ENCODE peak calls at places on chromosome 21, in eight cellular contexts. A is ovary, Z is Peyer's patch, Q is A549, C is uterus, F is IMR-90, V is esophagus muscularis mucosa, K is prostate gland. Y is an unnamed sample.

GRCh38 chr21:35575280-35575915 is 484.9 kb downstream of the SETD4 start:
- DNase-seq in C (no peak), F (peak; percentile 96), K (no peak), V (no peak), Z (no peak), A (no peak), Q (no peak), Y (no peak)

GRCh38 chr21:42159560-42160110 is 59.3 kb upstream of the ABCG1 start:
- DNase-seq in V (no peak), C (no peak), Q (no peak), A (peak; percentile 7), K (no peak), F (no peak), Z (peak; percentile 37), Y (no peak)

GRCh38 chr21:30638686-30639085 is 3.7 kb downstream of the KRTAP20-2 start:
- DNase-seq in Q (no peak), A (no peak), Z (no peak), F (no peak), K (no peak), V (no peak), C (no peak), Y (no peak)

GRCh38 chr21:27513016-27513415 is 546.1 kb upstream of the ADAMTS5 start:
- DNase-seq in V (no peak), F (no peak), C (no peak), A (no peak), Z (no peak), Q (no peak), K (no peak), Y (no peak)

GRCh38 chr21:36388835-36389234 is 3.6 kb downstream of the CHAF1B start:
- DNase-seq in Z (no peak), V (no peak), K (no peak), Q (peak; percentile 52), F (peak; percentile 54), C (no peak), A (no peak), Y (no peak)

GRCh38 chr21:27837933-27838332 is 871.0 kb upstream of the ADAMTS5 start:
- DNase-seq in A (no peak), F (no peak), C (no peak), Z (no peak), V (no peak), Q (no peak), K (no peak), Y (no peak)

GRCh38 chr21:28944296-28944695 is 48.4 kb downstream of the LTN1 start:
- DNase-seq in C (no peak), F (peak; percentile 15), Q (no peak), V (no peak), A (no peak), K (no peak), Z (no peak), Y (no peak)

GRCh38 chr21:42760977-42761751 is 107.7 kb downstream of the PDE9A start:
- DNase-seq in C (no peak), Q (no peak), Z (no peak), F (no peak), K (no peak), V (no peak), A (no peak), Y (no peak)

GRCh38 chr21:46317710-46318463 is 5.8 kb downstream of the C21orf58 start:
- DNase-seq in K (no peak), C (no peak), Z (no peak), Q (no peak), A (no peak), F (no peak), V (no peak), Y (no peak)

GRCh38 chr21:42975886-42976608 is 1.7 kb downstream of the PKNOX1 start:
- DNase-seq in Q (no peak), Z (no peak), V (no peak), K (no peak), C (no peak), A (no peak), F (no peak), Y (no peak)

GRCh38 chr21:36471254-36471723 is 8.6 kb downstream of the CLDN14 start:
- DNase-seq in A (no peak), V (no peak), K (no peak), C (no peak), Q (peak; percentile 89), Z (no peak), F (peak; percentile 50), Y (no peak)

GRCh38 chr21:16082038-16082816 is 352.4 kb downstream of the USP25 start:
- DNase-seq in Z (no peak), C (no peak), K (no peak), F (peak; percentile 22), Q (peak; percentile 13), A (no peak), V (no peak), Y (no peak)

GRCh38 chr21:42107881-42108553 is 36.9 kb downstream of the UMODL1 start:
- DNase-seq in V (no peak), F (peak; percentile 65), Z (peak; percentile 84), C (no peak), Q (peak; percentile 51), K (peak; percentile 64), A (no peak), Y (no peak)

GRCh38 chr21:8992731-8993174 is 1528.6 kb upstream of the TPTE start:
- DNase-seq in Q (peak; percentile 97), F (no peak), V (peak; percentile 96), Z (no peak), A (no peak), K (no peak), C (no peak), Y (no peak)

GRCh38 chr21:20617130-20617529 is 381.1 kb upstream of the NCAM2 start:
- DNase-seq in F (no peak), Z (no peak), Q (no peak), A (no peak), V (no peak), K (no peak), C (no peak), Y (no peak)

GRCh38 chr21:36551731-36552457 is 72.0 kb upstream of the CLDN14 start:
- DNase-seq in V (no peak), K (no peak), Q (no peak), Z (no peak), C (peak; percentile 31), F (peak; percentile 82), A (no peak), Y (no peak)

GRCh38 chr21:34857874-34858273 is 189.1 kb downstream of the CLIC6 start:
- DNase-seq in Q (no peak), K (no peak), C (no peak), A (no peak), Z (no peak), F (no peak), V (no peak), Y (no peak)

GRCh38 chr21:15788847-15789548 is 59.2 kb downstream of the USP25 start:
- DNase-seq in Z (no peak), K (no peak), F (peak; percentile 33), C (no peak), A (no peak), Q (no peak), V (no peak), Y (no peak)

GRCh38 chr21:34674467-34674866 is 5.7 kb downstream of the CLIC6 start:
- DNase-seq in F (no peak), Z (no peak), A (no peak), K (no peak), Q (no peak), V (no peak), C (no peak), Y (no peak)

GRCh38 chr21:32368386-32368785 is 24.4 kb downstream of the URB1 start:
- DNase-seq in A (no peak), C (no peak), K (no peak), V (no peak), Q (no peak), F (peak; percentile 66), Z (no peak), Y (no peak)

GRCh38 chr21:45186709-45187108 is 101.0 kb downstream of the POFUT2 start:
- DNase-seq in K (no peak), F (no peak), Q (no peak), C (no peak), V (no peak), A (no peak), Z (no peak), Y (no peak)
- H3K9me3 ChIP-seq in K (no peaks in the 10 kb centered on the region), F (peaks cover 25% of the 10 kb centered on the region), Q (peaks cover 18% of the 10 kb centered on the region), C (peaks cover 33% of the 10 kb centered on the region), V (peaks cover 31% of the 10 kb centered on the region), A (peaks cover 9% of the 10 kb centered on the region), Z (no peaks in the 10 kb centered on the region), Y (peaks cover 14% of the 10 kb centered on the region)

DNA sequence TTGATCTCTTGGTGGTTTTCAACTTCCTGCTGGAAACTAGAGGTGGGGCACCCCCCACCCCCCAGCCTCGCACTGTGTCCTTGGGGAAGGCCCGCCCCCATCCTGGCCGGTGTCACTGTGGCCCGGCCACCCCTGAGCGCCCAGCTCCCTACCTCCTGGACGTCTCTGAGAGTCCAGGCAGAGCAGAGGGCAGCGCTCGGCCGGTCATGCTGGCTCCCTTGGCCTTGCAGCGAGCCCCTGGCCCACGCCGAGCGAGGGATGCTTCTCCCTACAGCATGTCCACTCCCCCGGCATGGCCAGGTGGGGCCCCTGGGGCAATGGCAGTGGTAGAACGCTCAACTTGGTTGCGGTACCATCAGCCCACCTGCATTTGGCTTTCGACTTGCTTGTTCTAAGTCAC is 28.7 kb upstream of the TRAPPC10 start:
- DNase-seq in Q (no peak), K (no peak), F (no peak), A (no peak), V (no peak), C (no peak), Z (no peak), Y (no peak)
- TF ChIP-seq POLR2A in Q (no peak), K (no peak), F (no peak), A (no peak), V (no peak), C (no peak), Z (no peak), Y (no peak)

GRCh38 chr21:38888956-38889605 is 83.4 kb downstream of the ETS2 start:
- DNase-seq in V (no peak), C (no peak), F (peak; percentile 17), K (no peak), Z (no peak), Q (no peak), A (no peak), Y (no peak)
- H3K9me3 ChIP-seq in V (peaks cover 24% of the 10 kb centered on the region), C (peaks cover 14% of the 10 kb centered on the region), F (peaks cover 8% of the 10 kb centered on the region), K (no peaks in the 10 kb centered on the region), Z (peaks cover 4% of the 10 kb centered on the region), Q (no peaks in the 10 kb centered on the region), A (no peaks in the 10 kb centered on the region), Y (peaks cover 10% of the 10 kb centered on the region)

GRCh38 chr21:26445440-26445839 is 127.6 kb downstream of the CYYR1 start:
- DNase-seq in F (peak; percentile 2), V (no peak), A (no peak), Q (no peak), C (no peak), Z (no peak), K (no peak), Y (no peak)

GRCh38 chr21:26449161-26449560 is 123.9 kb downstream of the CYYR1 start:
- DNase-seq in Z (no peak), V (no peak), C (no peak), K (no peak), Q (no peak), A (no peak), F (peak; percentile 43), Y (no peak)

GRCh38 chr21:26451014-26451740 is 121.9 kb downstream of the CYYR1 start:
- DNase-seq in Z (no peak), A (no peak), C (no peak), V (no peak), F (no peak), K (no peak), Q (no peak), Y (no peak)

GRCh38 chr21:26448751-26449150 is 124.3 kb downstream of the CYYR1 start:
- DNase-seq in K (no peak), C (no peak), V (no peak), Z (no peak), Q (no peak), A (no peak), F (no peak), Y (no peak)

GRCh38 chr21:26447932-26448331 is 125.2 kb downstream of the CYYR1 start:
- DNase-seq in A (no peak), Q (no peak), V (no peak), C (no peak), F (no peak), K (no peak), Z (no peak), Y (no peak)
- TF ChIP-seq POLR2A in A (no peak), Q (no peak), V (no peak), C (no peak), F (no peak), K (no peak), Z (no peak), Y (no peak)